ENCODE peak calls at places on chromosomes 1 and 21, in nine cellular contexts. A is MV-4-11; Z is uterus; L is tibial artery; V is CD14-positive monocyte; K is ELR; B is astrocyte of the cerebellum; Y is activated CD4-positive, alpha-beta T cell treated with anti-CD3 and anti-CD28 coated beads for 4 hours; W is hypothalamus. C is an unnamed sample.

GRCh38 chr21:39388038-39388810 is 39.3 kb upstream of the HMGN1 start:
- DNase-seq in Z (peak; percentile 89), K (peak; percentile 90), Y (peak; percentile 85), W (peak; percentile 85), L (peak; percentile 93), B (peak; percentile 48), V (peak; percentile 85), A (peak; percentile 66), C (peak; percentile 73)

GRCh38 chr1:78377356-78377928 is 113.3 kb upstream of the PTGFR start:
- DNase-seq in A (no peak), B (no peak), Y (no peak), V (no peak), K (peak; percentile 42), W (no peak), Z (no peak), L (no peak), C (no peak)

GRCh38 chr1:18479484-18479883 is 1.2 kb upstream of the KLHDC7A start:
- DNase-seq in L (no peak), Z (no peak), A (no peak), B (no peak), W (no peak), V (no peak), Y (no peak), K (no peak), C (no peak)

GRCh38 chr1:223227486-223228196 is 84.6 kb upstream of the TLR5 start:
- DNase-seq in B (no peak), L (no peak), Y (no peak), Z (no peak), W (no peak), K (no peak), A (no peak), V (no peak), C (no peak)

GRCh38 chr1:204455831-204456145 is 38.8 kb downstream of the PIK3C2B start:
- DNase-seq in L (no peak), B (no peak), Z (no peak), Y (no peak), W (no peak), K (no peak), A (no peak), V (no peak), C (no peak)

GRCh38 chr1:25568090-25568833 is 24.9 kb downstream of the LDLRAP1 start:
- DNase-seq in A (peak; percentile 74), K (peak; percentile 78), B (peak; percentile 75), V (no peak), W (peak; percentile 43), L (peak; percentile 78), Z (no peak), Y (no peak), C (no peak)

GRCh38 chr1:224252466-224252865 is 69.4 kb downstream of the DEGS1 start:
- DNase-seq in W (no peak), B (no peak), Z (no peak), Y (no peak), K (no peak), A (no peak), V (no peak), L (no peak), C (no peak)

GRCh38 chr1:202143768-202144509 is 598 bp downstream of the ARL8A start:
- DNase-seq in Y (no peak), Z (no peak), A (no peak), B (no peak), K (peak; percentile 35), V (peak; percentile 82), W (no peak), L (no peak), C (peak; percentile 85)

GRCh38 chr21:41043008-41043407 is 125.0 kb upstream of the BACE2 start:
- DNase-seq in Z (no peak), W (no peak), Y (no peak), B (no peak), L (no peak), V (no peak), A (no peak), K (peak; percentile 1), C (peak; percentile 1)

GRCh38 chr1:81583878-81584277 is 216.9 kb upstream of the ADGRL2 start:
- DNase-seq in L (no peak), V (no peak), Z (no peak), A (no peak), B (no peak), K (no peak), Y (no peak), W (no peak), C (no peak)

GRCh38 chr1:174726167-174726879 is 273.4 kb upstream of the CACYBP start:
- DNase-seq in V (no peak), Z (no peak), K (peak; percentile 59), L (no peak), W (no peak), B (peak; percentile 32), A (peak; percentile 14), Y (no peak), C (peak; percentile 71)

GRCh38 chr1:237610157-237610556 is 280.6 kb downstream of the ZP4 start:
- DNase-seq in B (no peak), V (no peak), L (no peak), A (no peak), W (no peak), Z (no peak), Y (no peak), K (no peak), C (no peak)

GRCh38 chr1:157227700-157228099 is 89.5 kb upstream of the ETV3 start:
- DNase-seq in Z (no peak), Y (no peak), V (no peak), W (no peak), L (no peak), K (no peak), A (no peak), B (no peak), C (no peak)

GRCh38 chr1:63603810-63604209 is 10.6 kb downstream of the PGM1 start:
- DNase-seq in K (no peak), A (no peak), Z (no peak), V (no peak), L (no peak), Y (no peak), W (no peak), B (no peak), C (no peak)

GRCh38 chr1:41811978-41812852 is 106.5 kb downstream of the HIVEP3 start:
- DNase-seq in V (no peak), W (no peak), Y (peak; percentile 46), B (peak; percentile 80), A (peak; percentile 71), Z (no peak), K (peak; percentile 89), L (no peak), C (peak; percentile 78)

GRCh38 chr1:29513357-29513756 is 277.0 kb downstream of the PTPRU start:
- DNase-seq in Z (no peak), B (peak; percentile 42), L (peak; percentile 32), V (no peak), A (peak; percentile 56), W (peak; percentile 16), K (peak; percentile 84), Y (no peak), C (no peak)

GRCh38 chr1:109819906-109820305 is 56.2 kb upstream of the EPS8L3 start:
- DNase-seq in Y (no peak), Z (no peak), V (no peak), L (peak; percentile 43), B (no peak), W (no peak), A (no peak), K (no peak), C (no peak)

GRCh38 chr21:36504067-36505058 is 24.4 kb upstream of the CLDN14 start:
- DNase-seq in Y (peak; percentile 15), A (peak; percentile 19), Z (peak; percentile 21), B (peak; percentile 31), K (peak; percentile 62), V (no peak), W (no peak), L (no peak), C (peak; percentile 72)

GRCh38 chr1:84339503-84339902 is 38.0 kb downstream of the SAMD13 start:
- DNase-seq in Y (no peak), W (no peak), B (no peak), L (no peak), V (no peak), Z (no peak), A (peak; percentile 13), K (no peak), C (no peak)

GRCh38 chr1:171869097-171869496 is 27.8 kb downstream of the DNM3 start:
- DNase-seq in Z (no peak), K (no peak), Y (no peak), L (no peak), W (no peak), B (no peak), V (no peak), A (no peak), C (no peak)

GRCh38 chr1:32786856-32787255 is 30.3 kb downstream of the YARS1 start:
- DNase-seq in Z (no peak), K (peak; percentile 56), B (no peak), L (no peak), A (no peak), Y (no peak), W (no peak), V (no peak), C (peak; percentile 63)

GRCh38 chr1:246782120-246782900 is 58.1 kb downstream of the SCCPDH start:
- DNase-seq in B (peak; percentile 85), V (no peak), W (no peak), Z (no peak), K (peak; percentile 88), A (peak; percentile 43), L (peak; percentile 57), Y (no peak), C (peak; percentile 98)

GRCh38 chr1:227174136-227174535 is 144.2 kb downstream of the CDC42BPA start:
- DNase-seq in B (peak; percentile 15), W (no peak), V (no peak), A (no peak), K (peak; percentile 82), L (no peak), Y (no peak), Z (no peak), C (no peak)

GRCh38 chr1:224245188-224245587 is 62.1 kb downstream of the DEGS1 start:
- DNase-seq in K (no peak), W (peak; percentile 1), V (peak; percentile 61), Z (peak; percentile 60), A (peak; percentile 95), B (no peak), L (peak; percentile 69), Y (no peak), C (peak; percentile 68)

GRCh38 chr1:64042331-64043100 is 160.9 kb upstream of the UBE2U start:
- DNase-seq in V (no peak), K (peak; percentile 82), Z (peak; percentile 85), A (no peak), L (peak; percentile 72), Y (no peak), W (no peak), B (peak; percentile 97), C (no peak)

GRCh38 chr1:217138839-217139466 is 415.7 kb upstream of the ESRRG start:
- DNase-seq in L (no peak), Y (no peak), W (no peak), B (no peak), A (no peak), V (no peak), K (no peak), Z (no peak), C (no peak)

GRCh38 chr1:246875041-246876026 is 56.4 kb downstream of the AHCTF1 start:
- DNase-seq in A (peak; percentile 34), K (peak; percentile 93), B (no peak), W (no peak), Y (no peak), Z (no peak), V (no peak), L (no peak), C (no peak)

GRCh38 chr1:235107368-235108184 is 21.1 kb downstream of the TOMM20 start:
- DNase-seq in W (no peak), Y (no peak), L (no peak), V (no peak), B (no peak), A (no peak), K (no peak), Z (no peak), C (no peak)

C was measured in Kasumi-1.